ENCODE peak calls at places on chromosomes 4 and X, in four cellular contexts. A, S, I and P are unnamed samples. For H3K27me3, the result is how much of the 10 kb centered on the place peaks cover.

GRCh38 chr4:156711196-156711590 is 260.4 kb downstream of the PDGFC start:
- DNase-seq in I (no peak), S (no peak), A (no peak), P (no peak)

GRCh38 chr4:10134141-10134540 is 17.5 kb upstream of the WDR1 start:
- DNase-seq in S (peak), I (no peak), A (no peak), P (no peak)

GRCh38 chr4:108878781-108879180 is 115.9 kb upstream of the ETNPPL start:
- DNase-seq in A (no peak), I (no peak), S (no peak), P (no peak)

GRCh38 chr4:121740796-121741409 is 24.1 kb downstream of the SMIM43 start:
- DNase-seq in A (no peak), I (no peak), S (no peak), P (no peak)

GRCh38 chr4:26213317-26213716 is 107.5 kb upstream of the RBPJ start:
- DNase-seq in S (no peak), A (no peak), I (no peak), P (no peak)

GRCh38 chr4:17805580-17805979 is 5.0 kb downstream of the DCAF16 start:
- DNase-seq in S (no peak), I (no peak), A (no peak), P (no peak)

GRCh38 chrX:18661273-18661672 is 10.6 kb downstream of the RS1 start:
- DNase-seq in S (no peak), A (no peak), I (no peak), P (no peak)

GRCh38 chr4:187042251-187042650 is 318.6 kb upstream of the FAT1 start:
- DNase-seq in A (no peak), I (no peak), S (no peak), P (no peak)

GRCh38 chr4:102449751-102450352 is 51.3 kb upstream of the NFKB1 start:
- DNase-seq in A (no peak), S (peak), I (peak), P (no peak)

GRCh38 chrX:47446431-47446830 is 36.6 kb downstream of the ZNF41 start:
- DNase-seq in I (no peak), A (no peak), S (no peak), P (no peak)

GRCh38 chr4:166239354-166239753 is 366.3 kb downstream of the TLL1 start:
- DNase-seq in I (no peak), A (no peak), S (no peak), P (no peak)

GRCh38 chr4:1291091-1291490 is 1.4 kb downstream of the MAEA start:
- DNase-seq in S (peak), A (no peak), I (no peak), P (peak)

GRCh38 chrX:133677123-133678063 is 262.1 kb upstream of the GPC4 start:
- DNase-seq in A (no peak), S (no peak), I (no peak), P (no peak)

GRCh38 chr4:2428496-2429213 is 9.9 kb downstream of the CFAP99 start:
- DNase-seq in S (no peak), I (no peak), A (no peak), P (no peak)

GRCh38 chr4:24689212-24689611 is 104.9 kb upstream of the DHX15 start:
- DNase-seq in I (no peak), S (no peak), A (no peak), P (no peak)

GRCh38 chr4:137300776-137301175 is 231.5 kb downstream of the PCDH18 start:
- DNase-seq in A (no peak), I (no peak), S (no peak), P (no peak)

DNA sequence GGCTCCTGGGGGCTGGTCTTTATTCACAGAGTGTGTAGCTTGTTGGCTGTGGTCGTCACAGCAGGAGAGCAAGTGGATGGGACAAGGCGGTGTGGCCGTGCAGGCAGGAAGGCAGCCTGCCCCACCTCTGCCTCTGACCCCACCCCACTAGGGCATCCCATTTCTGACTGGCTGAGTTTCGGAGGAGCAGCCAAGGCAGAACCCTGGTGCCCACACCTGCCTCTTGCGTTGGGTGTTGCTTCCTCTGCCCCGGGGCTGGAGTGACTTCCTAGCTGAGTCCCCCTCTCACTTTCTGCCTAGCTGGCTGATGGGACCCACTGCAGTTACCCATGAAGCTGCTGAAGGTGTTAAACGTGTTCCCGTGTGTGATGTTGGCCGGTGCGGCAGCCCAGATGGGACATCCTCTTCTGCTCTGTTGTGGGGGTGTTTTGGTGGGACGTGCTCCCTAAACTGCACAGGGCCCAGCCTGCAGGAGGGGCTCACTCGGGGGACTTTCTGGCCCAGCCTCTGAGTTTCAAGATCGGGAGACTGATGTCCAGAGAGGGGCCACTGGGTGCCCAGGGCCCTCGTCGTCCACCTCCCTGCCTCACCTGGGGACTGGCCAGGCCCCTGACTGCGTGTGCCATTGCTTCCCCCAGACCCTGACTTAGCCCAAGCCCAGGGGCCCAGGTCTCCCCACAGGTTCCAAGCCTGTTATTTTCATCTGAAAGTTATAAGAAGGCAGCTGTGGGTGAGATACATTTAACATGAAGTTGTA is 101.5 kb downstream of the PSAPL1 start:
- DNase-seq in I (no peak), A (no peak), S (no peak), P (peak)
- H3K27me3 ChIP-seq in I (under half), A (under half), S (under half), P (half or more)

DNA sequence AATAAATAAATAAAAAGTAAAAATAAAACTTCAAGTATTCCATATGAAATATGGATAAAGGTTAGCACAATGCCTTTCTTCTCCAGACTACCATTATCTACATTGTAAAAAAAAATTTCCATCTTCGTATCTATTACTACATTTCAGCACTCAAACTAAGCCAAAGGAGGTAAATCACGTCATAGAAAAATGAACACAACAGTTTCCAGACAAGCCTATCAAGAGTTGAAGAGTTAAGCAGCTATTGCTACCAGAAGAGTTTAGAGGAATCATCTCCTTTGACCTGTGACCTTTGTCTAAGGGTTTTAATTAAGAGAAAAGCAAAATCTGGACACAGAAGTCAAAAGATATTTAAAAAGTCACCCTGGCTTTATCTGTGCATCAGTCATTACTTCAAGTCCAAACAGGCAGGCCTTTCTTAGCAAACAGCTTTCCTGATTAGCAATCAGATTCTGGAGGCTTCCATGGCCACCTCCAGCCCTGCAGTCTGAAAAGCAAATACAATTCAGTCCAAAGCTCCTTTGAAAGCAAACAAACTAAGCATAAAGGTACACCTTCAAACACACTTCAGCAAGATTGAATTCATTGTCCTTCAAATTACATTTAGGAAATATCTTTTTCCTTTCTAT is 82.2 kb downstream of the APBB2 start:
- DNase-seq in S (no peak), I (no peak), A (no peak), P (no peak)
- TF ChIP-seq POLR2AphosphoS5 in S (no peak), I (no peak), A (no peak), P (no peak)

DNA sequence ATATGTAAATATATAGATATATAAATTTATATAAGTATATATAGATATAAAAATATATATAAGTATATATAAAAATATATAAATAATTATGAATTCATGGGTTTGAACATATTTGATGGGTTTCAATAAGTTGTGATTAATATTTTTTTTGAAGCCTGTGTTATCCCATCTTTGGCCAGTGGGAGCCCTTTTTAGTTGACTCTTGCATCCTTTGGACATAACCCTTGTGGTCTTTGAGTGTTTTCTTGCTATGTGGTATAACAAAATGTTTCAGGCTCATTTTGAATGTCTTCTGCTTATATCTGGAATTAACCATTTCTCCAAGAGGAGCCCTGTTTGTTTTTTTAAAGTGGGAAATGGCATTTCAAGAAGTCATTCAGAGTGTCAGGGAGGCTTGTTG is 15.2 kb downstream of the SNX25 start:
- DNase-seq in A (no peak), S (no peak), I (no peak), P (no peak)
- TF ChIP-seq CTCF in A (no peak), S (peak), I (no peak), P (no peak)

GRCh38 chr4:105563352-105563751 is 10.9 kb downstream of the ARHGEF38 start:
- DNase-seq in S (no peak), I (no peak), A (no peak), P (no peak)
- H3K27me3 ChIP-seq in S (under half), I (under half), A (under half), P (under half)

GRCh38 chrX:23737413-23737812 is 5.7 kb downstream of the ACOT9 start:
- DNase-seq in A (no peak), I (no peak), S (no peak), P (no peak)

GRCh38 chrX:23742693-23743622 is at the start of gene ACOT9:
- DNase-seq in S (peak), A (peak), I (no peak), P (peak)

GRCh38 chrX:23745786-23746185 is 2.7 kb upstream of the ACOT9 start:
- DNase-seq in A (no peak), S (no peak), I (no peak), P (no peak)

DNA sequence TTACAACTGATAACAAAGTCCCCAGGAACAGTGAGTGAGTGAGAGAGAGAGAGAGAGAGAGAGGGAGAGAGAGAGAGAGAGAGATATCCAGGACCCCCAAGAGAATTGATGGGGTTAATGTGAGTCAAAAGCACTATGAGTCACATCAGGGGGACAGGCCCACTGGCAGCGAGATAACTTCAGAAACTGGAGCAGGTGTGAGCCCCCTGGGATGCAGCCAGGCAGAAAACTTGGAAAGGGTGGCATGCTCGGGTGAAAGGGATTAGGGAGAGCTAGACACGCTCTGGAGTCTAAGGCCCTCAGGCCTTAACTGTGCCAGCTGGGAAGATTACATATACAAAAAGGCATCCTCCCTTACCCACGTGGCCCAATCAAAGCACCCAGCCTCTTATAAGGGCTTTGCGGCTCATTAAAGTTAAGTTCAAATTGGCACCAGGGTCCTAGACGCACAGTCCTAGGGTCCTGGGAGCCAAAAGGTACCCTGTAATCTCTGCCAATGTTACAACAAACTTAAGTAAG is 843 bp downstream of the ACOT9 start:
- DNase-seq in A (no peak), I (no peak), S (peak), P (no peak)
- TF ChIP-seq POLR2AphosphoS5 in A (no peak), I (no peak), S (no peak), P (no peak)

GRCh38 chr4:171928336-171928735 is 115.1 kb downstream of the GALNTL6 start:
- DNase-seq in A (no peak), I (no peak), S (no peak), P (no peak)
- TF ChIP-seq CTCF in A (no peak), I (no peak), S (no peak), P (no peak)

GRCh38 chr4:107034091-107034698 is 1.9 kb downstream of the DKK2 start:
- DNase-seq in I (no peak), S (peak), A (no peak), P (peak)
- H3K27me3 ChIP-seq in I (under half), S (under half), A (under half), P (under half)